ENCODE peak calls at places on chromosomes 4 and X, in six cellular contexts. L is pancreas; W is hepatocyte; B is ovary; Y is CD8-positive, alpha-beta T cell; J is fibroblast of lung. O is an unnamed sample. For H3K9me3, the result is how much of the 10 kb centered on the place peaks cover.

GRCh38 chr4:38290360-38290759 is 330.2 kb downstream of the PTTG2 start:
- DNase-seq in J (peak), W (no peak), B (no peak), L (no peak), Y (no peak), O (no peak)

GRCh38 chr4:13176603-13177190 is 307.4 kb downstream of the RAB28 start:
- DNase-seq in W (no peak), L (no peak), B (no peak), Y (no peak), J (no peak), O (no peak)

GRCh38 chrX:25175743-25176142 is 160.0 kb upstream of the ARX start:
- DNase-seq in Y (no peak), W (no peak), B (no peak), L (no peak), J (no peak), O (no peak)

GRCh38 chr4:148834804-148835598 is 392.8 kb upstream of the NR3C2 start:
- DNase-seq in B (no peak), W (peak), L (no peak), J (peak), Y (no peak), O (no peak)

GRCh38 chr4:152348670-152349069 is 187.2 kb downstream of the FBXW7 start:
- DNase-seq in B (no peak), W (no peak), L (no peak), Y (no peak), J (peak), O (no peak)

GRCh38 chrX:147351644-147352043 is 537.1 kb upstream of the CXorf51A start:
- DNase-seq in W (no peak), Y (no peak), J (no peak), B (no peak), L (no peak), O (no peak)

GRCh38 chr4:168645933-168646768 is 149.3 kb downstream of the PALLD start:
- DNase-seq in W (peak), Y (no peak), J (no peak), L (no peak), B (no peak), O (peak)

GRCh38 chr4:96946552-96946951 is 1106.7 kb downstream of the PDHA2 start:
- DNase-seq in Y (no peak), L (no peak), B (no peak), J (no peak), W (no peak), O (no peak)

GRCh38 chr4:8537041-8537461 is 43.1 kb upstream of the GPR78 start:
- DNase-seq in B (peak), W (peak), L (peak), J (peak), Y (no peak), O (no peak)

GRCh38 chr4:23373269-23373668 is 516.6 kb downstream of the PPARGC1A start:
- DNase-seq in L (peak), W (peak), J (peak), B (no peak), Y (no peak), O (peak)

GRCh38 chr4:65839288-65839919 is 169.1 kb upstream of the EPHA5 start:
- DNase-seq in J (no peak), Y (no peak), L (no peak), W (no peak), B (no peak), O (no peak)

GRCh38 chr4:138851626-138852443 is 163.7 kb upstream of the NOCT start:
- DNase-seq in J (peak), L (no peak), B (no peak), Y (no peak), W (peak), O (peak)

GRCh38 chr4:6474053-6474568 is 1.7 kb upstream of the PPP2R2C start:
- DNase-seq in L (no peak), Y (no peak), B (no peak), W (no peak), J (no peak), O (peak)

GRCh38 chrX:74242050-74242449 is 61.9 kb upstream of the ZCCHC13 start:
- DNase-seq in Y (no peak), L (no peak), W (no peak), B (no peak), J (peak), O (no peak)

GRCh38 chrX:49041683-49042529 is 1.3 kb downstream of the TFE3 start:
- DNase-seq in J (peak), L (no peak), B (no peak), Y (no peak), W (peak), O (peak)

GRCh38 chrX:50407976-50408375 is 62.6 kb downstream of the DGKK start:
- DNase-seq in L (no peak), B (no peak), W (no peak), Y (no peak), J (no peak), O (no peak)

GRCh38 chr4:155592568-155593343 is 73.9 kb upstream of the GUCY1A1 start:
- DNase-seq in Y (no peak), J (peak), B (no peak), W (no peak), L (no peak), O (no peak)

GRCh38 chrX:70129811-70130210 is 3.4 kb upstream of the IGBP1 start:
- DNase-seq in Y (no peak), B (no peak), L (no peak), W (peak), J (peak), O (no peak)

GRCh38 chrX:2188316-2188715 is 312.5 kb downstream of the DHRSX start:
- DNase-seq in Y (no peak), B (no peak), W (peak), J (no peak), L (no peak), O (no peak)

GRCh38 chr4:125321709-125322362 is 7.1 kb downstream of the FAT4 start:
- DNase-seq in Y (no peak), B (no peak), W (no peak), L (no peak), J (peak), O (no peak)

GRCh38 chrX:119482497-119483480 is 14.5 kb downstream of the SLC25A5 start:
- DNase-seq in B (peak), J (peak), Y (peak), L (peak), W (peak), O (no peak)

GRCh38 chrX:18899796-18900380 is 84.0 kb downstream of the PHKA2 start:
- DNase-seq in J (peak), Y (no peak), B (no peak), L (no peak), W (peak), O (peak)

DNA sequence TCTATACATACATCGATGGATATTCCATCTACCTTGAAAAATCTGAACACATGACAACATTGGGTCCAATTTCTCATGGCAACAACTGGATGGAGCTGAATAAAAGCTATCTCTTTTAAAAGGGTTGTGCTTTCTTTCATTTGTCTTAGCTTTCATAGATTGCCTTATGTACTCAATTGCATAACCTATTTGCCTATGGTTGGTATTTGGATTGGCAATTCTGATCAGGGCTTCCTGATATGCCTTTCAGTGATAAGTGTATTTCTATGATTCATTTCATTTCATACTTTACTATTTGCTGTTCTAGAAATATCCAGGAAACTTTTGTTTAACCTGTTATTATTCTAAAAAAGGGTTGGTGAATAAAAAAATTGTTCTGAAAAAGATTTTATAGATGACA is 509.9 kb downstream of the GRXCR1 start:
- DNase-seq in L (no peak), J (no peak), W (no peak), Y (no peak), B (no peak), O (no peak)
- H3K9me3 ChIP-seq in L (under half), J (under half), W (under half), Y (under half), B (under half), O (under half)

DNA sequence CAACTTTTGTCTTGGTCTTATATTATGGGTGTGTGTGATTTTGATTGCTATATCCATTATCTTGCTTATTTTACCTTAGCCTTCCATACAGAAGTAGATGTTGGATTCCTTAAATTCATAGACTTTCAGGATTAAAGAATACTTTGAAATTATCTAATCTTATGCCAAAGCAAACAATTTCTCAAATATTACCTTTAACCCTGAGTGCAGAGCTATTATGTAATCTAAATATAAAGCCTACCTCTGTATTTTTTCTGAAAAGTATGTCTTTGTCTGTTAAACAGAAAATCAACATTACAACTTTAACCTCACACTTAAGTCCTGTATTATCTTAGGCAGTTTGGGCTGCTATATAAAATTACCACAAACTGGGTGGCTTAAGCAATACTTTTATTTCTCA is 782.5 kb downstream of the STIM2 start:
- DNase-seq in J (no peak), B (no peak), W (no peak), L (no peak), Y (no peak), O (no peak)
- H3K27ac ChIP-seq in J (no peak), B (no peak), W (no peak), L (no peak), Y (no peak), O (no peak)

GRCh38 chr4:84501197-84501492 is 2.1 kb upstream of the NKX6-1 start:
- DNase-seq in W (no peak), B (no peak), L (no peak), Y (no peak), J (no peak), O (no peak)
- H3K9me3 ChIP-seq in W (under half), B (under half), L (under half), Y (under half), J (under half), O (under half)

GRCh38 chrX:103158317-103158621 is 56.6 kb upstream of the BEX4 start:
- DNase-seq in L (no peak), B (no peak), Y (no peak), W (no peak), J (no peak), O (no peak)
- H3K27ac ChIP-seq in L (no peak), B (no peak), Y (no peak), W (no peak), J (no peak), O (no peak)

GRCh38 chrX:97844943-97845342 is 961.2 kb downstream of the RPA4 start:
- DNase-seq in L (no peak), J (no peak), Y (no peak), W (no peak), B (no peak), O (no peak)

GRCh38 chrX:97841544-97842179 is 958.0 kb downstream of the RPA4 start:
- DNase-seq in B (no peak), W (no peak), Y (no peak), J (no peak), L (no peak), O (no peak)

GRCh38 chrX:97842468-97843199 is 958.9 kb downstream of the RPA4 start:
- DNase-seq in J (no peak), Y (no peak), W (no peak), L (no peak), B (no peak), O (no peak)

GRCh38 chrX:97844161-97844560 is 960.5 kb downstream of the RPA4 start:
- DNase-seq in B (no peak), J (no peak), W (no peak), Y (no peak), L (no peak), O (no peak)

DNA sequence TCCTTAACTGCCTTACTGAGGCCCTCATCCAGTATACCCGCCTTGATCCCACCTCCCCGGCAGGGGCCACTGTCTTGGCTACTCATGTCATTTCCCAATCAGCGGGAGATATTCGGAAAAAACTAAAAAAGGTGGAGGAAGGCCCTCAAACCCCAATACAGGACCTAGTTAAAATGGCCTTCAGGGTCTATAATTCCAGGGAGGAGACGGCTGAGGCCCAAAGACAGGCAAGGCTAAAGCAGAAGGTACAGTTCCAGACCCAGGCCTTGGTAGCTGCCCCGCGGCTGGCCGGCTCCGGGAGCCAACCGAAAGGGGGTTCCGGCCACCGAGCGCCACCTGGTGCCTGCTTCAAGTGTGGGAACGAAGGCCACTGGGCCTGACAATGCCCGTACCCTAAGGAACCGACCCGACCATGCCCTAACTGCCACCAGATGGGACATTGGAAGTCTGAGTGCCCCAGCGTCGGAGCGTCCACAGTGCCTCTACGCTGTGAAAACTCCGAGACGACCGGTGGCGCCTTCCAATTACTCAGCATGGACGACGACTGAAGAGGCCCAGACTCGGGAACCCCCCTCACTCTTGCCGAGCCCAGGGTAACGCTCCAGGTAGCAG is 959.6 kb downstream of the RPA4 start:
- DNase-seq in B (no peak), L (no peak), W (no peak), Y (no peak), J (no peak), O (no peak)
- H3K9me3 ChIP-seq in B (under half), L (under half), W (under half), Y (under half), J (under half), O (under half)

O was measured in WERI-Rb-1.